ENCODE peak calls at places on chromosomes 3 and 15, in five cellular contexts. U is GM23338, N is amygdala, O is kidney tubule cell, I is GM13977. K is an unnamed sample.
A peak's percentile ranks its signal among the peaks of the same experiment; 100 is the strongest.

GRCh38 chr3:190589326-190589725 is 75.4 kb downstream of the IL1RAP start:
- DNase-seq in U (no peak), N (no peak), O (no peak), I (no peak), K (no peak)

GRCh38 chr3:47324278-47324865 is 41.6 kb downstream of the KLHL18 start:
- DNase-seq in U (peak; percentile 94), N (peak; percentile 17), O (peak; percentile 77), I (peak; percentile 75), K (peak; percentile 76)

GRCh38 chr3:109900774-109901173 is 563.4 kb upstream of the DPPA4 start:
- DNase-seq in U (no peak), N (no peak), O (no peak), I (no peak), K (no peak)

GRCh38 chr3:115239717-115240116 is 92.6 kb upstream of the ZBTB20 start:
- DNase-seq in U (no peak), N (peak; percentile 9), O (peak; percentile 98), I (no peak), K (no peak)

GRCh38 chr3:23479026-23479425 is 275.9 kb downstream of the UBE2E2 start:
- DNase-seq in U (no peak), N (no peak), O (peak; percentile 17), I (no peak), K (no peak)

GRCh38 chr3:49009391-49009790 is 2.2 kb downstream of the WDR6 start:
- DNase-seq in U (no peak), N (no peak), O (no peak), I (no peak), K (no peak)

GRCh38 chr3:161602451-161602850 is 105.8 kb downstream of the OTOL1 start:
- DNase-seq in U (no peak), N (no peak), O (no peak), I (no peak), K (no peak)

GRCh38 chr3:184334470-184335158 is 2.8 kb upstream of the FAM131A start:
- DNase-seq in U (no peak), N (no peak), O (peak; percentile 88), I (no peak), K (no peak)

GRCh38 chr3:98954806-98955205 is 53.3 kb upstream of the DCBLD2 start:
- DNase-seq in U (no peak), N (no peak), O (peak; percentile 43), I (no peak), K (no peak)

GRCh38 chr15:25688166-25688565 is 175.0 kb downstream of the ATP10A start:
- DNase-seq in U (no peak), N (no peak), O (no peak), I (no peak), K (no peak)

GRCh38 chr3:120559228-120560061 is 36.7 kb upstream of the NDUFB4 start:
- DNase-seq in U (peak; percentile 80), N (no peak), O (peak; percentile 93), I (no peak), K (no peak)

GRCh38 chr3:50577348-50577747 is 8.0 kb downstream of the HEMK1 start:
- DNase-seq in U (no peak), N (no peak), O (no peak), I (no peak), K (no peak)

GRCh38 chr3:173770011-173770410 is 372.5 kb downstream of the NLGN1 start:
- DNase-seq in U (no peak), N (no peak), O (peak; percentile 55), I (no peak), K (no peak)

GRCh38 chr15:28094732-28095521 is 4.2 kb downstream of the OCA2 start:
- DNase-seq in U (peak; percentile 63), N (no peak), O (peak; percentile 20), I (no peak), K (no peak)

GRCh38 chr3:186953011-186953487 is 22.7 kb downstream of the ST6GAL1 start:
- DNase-seq in U (no peak), N (no peak), O (peak; percentile 52), I (no peak), K (no peak)

GRCh38 chr3:64674591-64675076 is 13.2 kb downstream of the ADAMTS9 start:
- DNase-seq in U (no peak), N (no peak), O (peak; percentile 86), I (no peak), K (no peak)

GRCh38 chr3:126903521-126903920 is 79.4 kb upstream of the PLXNA1 start:
- DNase-seq in U (no peak), N (no peak), O (no peak), I (no peak), K (no peak)

GRCh38 chr15:41806291-41807181 is 21.4 kb upstream of the JMJD7 start:
- DNase-seq in U (peak; percentile 54), N (no peak), O (peak; percentile 79), I (no peak), K (no peak)

GRCh38 chr15:101596633-101597032 is 55.5 kb downstream of the TM2D3 start:
- DNase-seq in U (no peak), N (no peak), O (no peak), I (no peak), K (no peak)

GRCh38 chr3:42262525-42262924 is 3.5 kb downstream of the CCK start:
- DNase-seq in U (no peak), N (no peak), O (peak; percentile 77), I (no peak), K (no peak)

GRCh38 chr3:12986031-12986430 is 87.2 kb downstream of the IQSEC1 start:
- DNase-seq in U (no peak), N (no peak), O (no peak), I (no peak), K (no peak)

GRCh38 chr3:126147932-126148683 is 32.3 kb downstream of the ALDH1L1 start:
- DNase-seq in U (no peak), N (no peak), O (no peak), I (no peak), K (no peak)

GRCh38 chr3:172625404-172625803 is 85.5 kb downstream of the NCEH1 start:
- DNase-seq in U (no peak), N (no peak), O (peak; percentile 35), I (no peak), K (no peak)

GRCh38 chr3:11566478-11566877 is 77.2 kb downstream of the VGLL4 start:
- DNase-seq in U (no peak), N (no peak), O (no peak), I (no peak), K (no peak)

GRCh38 chr15:62739507-62739906 is 303.0 kb upstream of the TPM1 start:
- DNase-seq in U (no peak), N (no peak), O (peak; percentile 82), I (no peak), K (no peak)

GRCh38 chr3:178795349-178795748 is 259.1 kb downstream of the KCNMB2 start:
- DNase-seq in U (peak; percentile 52), N (no peak), O (no peak), I (no peak), K (no peak)

GRCh38 chr15:52912172-52912571 is 122.0 kb upstream of the ONECUT1 start:
- DNase-seq in U (peak; percentile 78), N (no peak), O (peak; percentile 77), I (no peak), K (no peak)

GRCh38 chr3:170178631-170179030 is 2.9 kb downstream of the PHC3 start:
- DNase-seq in U (no peak), N (no peak), O (no peak), I (peak; percentile 31), K (peak; percentile 42)

GRCh38 chr3:194766845-194767244 is 81.2 kb downstream of the FAM43A start:
- DNase-seq in U (no peak), N (no peak), O (no peak), I (no peak), K (no peak)

GRCh38 chr3:59299561-59299960 is 249.7 kb upstream of the CFAP20DC start:
- DNase-seq in U (no peak), N (no peak), O (no peak), I (no peak), K (no peak)

GRCh38 chr3:146881366-146881765 is 276.2 kb upstream of the PLSCR5 start:
- DNase-seq in U (no peak), N (no peak), O (no peak), I (no peak), K (no peak)

GRCh38 chr3:133097214-133097613 is 59.0 kb downstream of the TMEM108 start:
- DNase-seq in U (no peak), N (no peak), O (peak; percentile 22), I (no peak), K (no peak)

GRCh38 chr3:196287066-196287404 is 491 bp downstream of the PCYT1A start:
- DNase-seq in U (peak; percentile 45), N (no peak), O (no peak), I (no peak), K (no peak)

GRCh38 chr15:71562251-71562650 is 248.1 kb upstream of the NR2E3 start:
- DNase-seq in U (no peak), N (no peak), O (peak; percentile 24), I (no peak), K (no peak)

GRCh38 chr15:59247364-59247763 is 40.7 kb downstream of the LDHAL6B start:
- DNase-seq in U (peak; percentile 92), N (no peak), O (peak; percentile 66), I (no peak), K (no peak)

K was measured in GM13976.